ENCODE peak calls at places on chromosomes 4 and X, in seven cellular contexts. E is activated T-helper 1 cell treated with anti-CD3 and anti-CD28 coated beads, Interleukin-12 subunit alpha, Interleukin-12 subunit beta, Interleukin-2, Interleukin-4 antibody, amounts not matched to agents 30 ng/mL and 10 ng/mL and 1 ng/mL, durations not matched to agents 14 hours and 24 hours and 36 hours; U is NCI-H774; R is T-helper 1 cell; V is transverse colon; N is endothelial cell; J is fibroblast of the conjunctiva. S is an unnamed sample.

GRCh38 chrX:118261136-118261535 is 84.8 kb upstream of the WDR44 start:
- DNase-seq in E (no peak), U (no peak), V (no peak), J (no peak), R (no peak), N (no peak), S (no peak)

GRCh38 chrX:95076449-95076848 is 1402.4 kb downstream of the FAM133A start:
- DNase-seq in V (no peak), J (no peak), R (peak), U (peak), E (no peak), N (peak), S (no peak)

GRCh38 chr4:185470503-185471195 is 884 bp downstream of the CCDC110 start:
- DNase-seq in J (no peak), V (peak), N (no peak), U (peak), E (peak), R (peak), S (peak)

GRCh38 chr4:6834867-6835266 is 52.3 kb downstream of the KIAA0232 start:
- DNase-seq in R (no peak), E (no peak), N (no peak), J (no peak), V (no peak), U (no peak), S (no peak)

GRCh38 chrX:16807976-16808542 is 21.8 kb downstream of the TXLNG start:
- DNase-seq in V (peak), J (peak), N (no peak), U (no peak), E (no peak), R (no peak), S (peak)

GRCh38 chr4:158667651-158668198 is 4.0 kb downstream of the C4orf46 start:
- DNase-seq in N (peak), R (peak), U (no peak), J (no peak), E (peak), V (peak), S (peak)

GRCh38 chr4:58507079-58507478 is 1396.9 kb upstream of the IGFBP7 start:
- DNase-seq in U (no peak), N (no peak), V (no peak), R (no peak), J (no peak), E (no peak), S (no peak)

GRCh38 chr4:39043697-39044363 is 11.6 kb upstream of the TMEM156 start:
- DNase-seq in R (peak), J (no peak), N (peak), V (no peak), U (no peak), E (no peak), S (no peak)

GRCh38 chrX:110218591-110218990 is 99.3 kb downstream of the AMMECR1 start:
- DNase-seq in R (no peak), E (no peak), N (no peak), U (no peak), V (no peak), J (peak), S (no peak)

GRCh38 chr4:51942108-51942832 is 77.9 kb downstream of the LRRC66 start:
- DNase-seq in U (no peak), R (no peak), J (no peak), V (no peak), E (no peak), N (no peak), S (no peak)

GRCh38 chr4:128379860-128380259 is 92.2 kb upstream of the PGRMC2 start:
- DNase-seq in U (no peak), N (no peak), R (no peak), E (no peak), V (peak), J (no peak), S (peak)

GRCh38 chrX:156001667-156002021 is 4.1 kb downstream of the IL9R start:
- DNase-seq in R (peak), U (no peak), V (no peak), J (no peak), N (no peak), E (no peak), S (no peak)

GRCh38 chr4:179624768-179625181 is 2182.5 kb upstream of the AGA start:
- DNase-seq in U (no peak), N (no peak), E (no peak), V (no peak), J (no peak), R (no peak), S (peak)

GRCh38 chr4:156571146-156571545 is 400.5 kb downstream of the PDGFC start:
- DNase-seq in R (no peak), N (no peak), U (no peak), J (no peak), E (no peak), V (no peak), S (no peak)

GRCh38 chr4:14022428-14022827 is 394.9 kb upstream of the BOD1L1 start:
- DNase-seq in U (no peak), N (no peak), R (no peak), J (no peak), V (no peak), E (no peak), S (no peak)

GRCh38 chr4:137360701-137361213 is 171.5 kb downstream of the PCDH18 start:
- DNase-seq in R (no peak), U (no peak), V (no peak), N (no peak), J (no peak), E (no peak), S (no peak)

GRCh38 chr4:99473131-99473530 is 37.7 kb upstream of the C4orf17 start:
- DNase-seq in E (no peak), R (no peak), V (no peak), U (no peak), N (no peak), J (no peak), S (no peak)

S was measured in Calu3.